ENCODE peak calls at places on chromosome 5, in five cellular contexts. X is PC-3, W is lower lobe of right lung, D is cardiac muscle cell, F is tibial artery. M is an unnamed sample.

GRCh38 chr5:142821027-142821732 is 51.0 kb downstream of the ARHGAP26 start:
- DNase-seq in X (peak), F (no peak), D (no peak), W (no peak), M (no peak)

GRCh38 chr5:71810456-71811181 is 91.5 kb downstream of the CARTPT start:
- DNase-seq in W (no peak), X (no peak), F (no peak), D (no peak), M (no peak)

GRCh38 chr5:157189223-157189622 is 8.6 kb downstream of the ITK start:
- DNase-seq in F (no peak), W (no peak), D (no peak), X (no peak), M (no peak)

GRCh38 chr5:116546033-116546742 is 28.4 kb downstream of the SEMA6A start:
- DNase-seq in X (no peak), F (no peak), D (no peak), W (no peak), M (no peak)

GRCh38 chr5:10585120-10585915 is 21.4 kb downstream of the ANKRD33B start:
- DNase-seq in X (no peak), F (peak), W (no peak), D (no peak), M (no peak)

GRCh38 chr5:168712280-168712924 is 133.2 kb upstream of the PANK3 start:
- DNase-seq in W (no peak), F (no peak), X (peak), D (peak), M (peak)

GRCh38 chr5:101675510-101675909 is 620.6 kb downstream of the SLCO4C1 start:
- DNase-seq in D (no peak), W (no peak), F (no peak), X (no peak), M (no peak)

GRCh38 chr5:69276422-69277174 is 41.9 kb downstream of the CDK7 start:
- DNase-seq in D (peak), F (no peak), X (peak), W (no peak), M (no peak)

GRCh38 chr5:156155638-156156037 is 171.3 kb upstream of the SGCD start:
- DNase-seq in D (no peak), F (no peak), W (no peak), X (no peak), M (no peak)

GRCh38 chr5:140725799-140726471 is 25.7 kb downstream of the ZMAT2 start:
- DNase-seq in D (peak), X (no peak), W (no peak), F (peak), M (peak)

GRCh38 chr5:122403965-122404364 is 91.9 kb downstream of the SNCAIP start:
- DNase-seq in F (no peak), W (no peak), D (no peak), X (no peak), M (no peak)

GRCh38 chr5:96812851-96813250 is 5.1 kb upstream of the ERAP1 start:
- DNase-seq in X (no peak), D (no peak), W (no peak), F (no peak), M (no peak)

GRCh38 chr5:105639068-105639467 is 2031.7 kb downstream of the EFNA5 start:
- DNase-seq in D (no peak), X (no peak), F (peak), W (no peak), M (peak)

GRCh38 chr5:154071799-154072781 is 33.3 kb downstream of the MFAP3 start:
- DNase-seq in W (peak), X (peak), F (peak), D (peak), M (peak)

GRCh38 chr5:141559481-141559880 is 59.3 kb downstream of the DIAPH1 start:
- DNase-seq in W (no peak), D (peak), F (no peak), X (peak), M (no peak)

GRCh38 chr5:138805096-138805495 is 51.9 kb downstream of the CTNNA1 start:
- DNase-seq in X (no peak), D (no peak), F (no peak), W (no peak), M (no peak)

GRCh38 chr5:138803935-138804334 is 50.7 kb downstream of the CTNNA1 start:
- DNase-seq in X (no peak), W (no peak), F (no peak), D (no peak), M (no peak)

GRCh38 chr5:138807182-138807581 is 54.0 kb downstream of the CTNNA1 start:
- DNase-seq in D (no peak), W (no peak), X (no peak), F (no peak), M (no peak)

DNA sequence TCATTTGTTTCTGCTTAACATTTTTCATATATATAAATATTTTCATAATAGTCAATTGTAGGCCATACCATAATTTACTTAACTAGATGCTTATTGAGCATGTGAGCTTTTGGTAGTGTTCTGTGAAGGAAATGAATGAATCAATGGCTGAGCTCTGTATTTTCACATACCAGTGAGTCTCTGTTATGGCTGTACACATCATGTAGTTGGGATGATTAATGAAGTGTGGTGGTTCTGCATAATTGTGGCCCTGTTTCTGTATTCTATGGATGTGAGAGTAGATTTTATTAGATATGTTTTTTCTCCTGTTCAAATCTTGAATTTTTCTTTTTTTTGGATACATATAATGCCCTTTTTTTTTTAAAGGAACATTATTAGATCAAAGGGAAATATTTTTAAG is 56.2 kb downstream of the CTNNA1 start:
- DNase-seq in F (no peak), W (no peak), D (no peak), X (no peak), M (no peak)
- H3K4me3 ChIP-seq in F (no peak), W (no peak), D (no peak), X (no peak), M (no peak)

DNA sequence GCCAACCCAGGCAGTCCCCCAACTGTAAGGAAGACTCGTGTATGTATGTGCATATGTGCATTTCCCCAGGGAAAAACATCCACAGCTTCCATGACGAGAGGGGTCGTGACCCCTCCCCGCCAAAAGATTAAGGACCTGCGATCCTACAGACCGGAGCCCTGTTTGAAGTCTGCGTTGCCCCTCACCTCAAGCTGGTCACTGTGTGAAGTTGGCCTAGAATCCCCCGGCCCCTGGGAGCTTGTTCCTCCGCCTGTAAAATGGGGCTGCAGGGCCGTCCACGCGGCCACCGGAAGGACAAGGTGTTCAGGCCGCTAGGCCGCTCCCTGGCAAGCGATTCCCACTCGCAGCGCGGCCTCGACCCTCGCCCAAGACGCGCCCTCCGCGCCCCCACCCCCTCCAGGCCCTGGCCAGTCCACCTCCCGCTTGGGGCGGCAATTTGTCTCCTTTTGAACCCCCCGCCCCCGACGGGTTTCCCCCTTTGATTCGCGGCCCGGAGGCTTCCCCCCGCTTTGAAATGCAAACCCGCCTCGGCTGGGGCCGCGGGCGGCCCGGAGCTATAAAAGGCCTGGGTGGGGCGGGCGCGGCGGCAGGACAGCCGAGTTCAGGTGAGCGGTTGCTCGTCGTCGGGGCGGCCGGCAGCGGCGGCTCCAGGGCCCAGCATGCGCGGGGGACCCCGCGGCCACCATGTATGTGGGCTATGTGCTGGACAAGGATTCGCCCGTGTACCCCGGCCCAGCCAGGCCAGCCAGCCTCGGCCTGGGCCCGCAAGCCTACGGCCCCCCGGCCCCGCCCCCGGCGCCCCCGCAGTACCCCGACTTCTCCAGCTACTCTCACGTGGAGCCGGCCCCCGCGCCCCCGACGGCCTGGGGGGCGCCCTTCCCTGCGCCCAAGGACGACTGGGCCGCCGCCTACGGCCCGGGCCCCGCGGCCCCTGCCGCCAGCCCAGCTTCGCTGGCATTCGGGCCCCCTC is at the start of gene CDX1:
- DNase-seq in W (no peak), D (no peak), X (no peak), F (no peak), M (no peak)
- H3K4me3 ChIP-seq in W (no peak), D (no peak), X (no peak), F (no peak), M (no peak)

GRCh38 chr5:173718469-173718868 is 102.0 kb upstream of the BOD1 start:
- DNase-seq in W (no peak), D (no peak), F (no peak), X (no peak), M (no peak)
- H3K4me3 ChIP-seq in W (no peak), D (no peak), F (no peak), X (no peak), M (no peak)

GRCh38 chr5:88829773-88830172 is 53.2 kb downstream of the MEF2C start:
- DNase-seq in D (no peak), X (no peak), F (no peak), W (no peak), M (no peak)
- H3K4me3 ChIP-seq in D (no peak), X (no peak), F (peak), W (no peak), M (peak)

GRCh38 chr5:107195996-107196395 is 474.7 kb downstream of the EFNA5 start:
- DNase-seq in W (no peak), F (no peak), D (no peak), X (no peak), M (no peak)

GRCh38 chr5:107199756-107200155 is 471.0 kb downstream of the EFNA5 start:
- DNase-seq in D (no peak), X (no peak), F (no peak), W (no peak), M (no peak)

DNA sequence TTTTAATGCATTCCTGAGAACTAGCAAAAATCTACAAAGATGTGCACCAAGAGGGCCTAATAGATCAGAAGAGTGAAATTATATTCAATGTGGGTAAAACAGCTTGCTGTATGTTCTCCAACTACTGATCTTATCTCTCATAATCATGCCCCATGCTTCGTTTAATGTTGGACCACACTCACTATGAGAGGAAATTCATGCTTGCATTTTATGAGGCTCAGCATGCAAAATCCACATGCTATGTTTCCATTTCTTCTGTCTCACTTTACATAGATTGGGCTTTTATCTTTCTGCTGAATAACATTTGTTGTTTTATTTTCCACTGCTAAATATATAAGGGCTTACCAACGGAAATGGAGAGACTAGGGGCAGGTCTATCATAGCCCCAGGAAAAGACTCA is 474.2 kb downstream of the EFNA5 start:
- DNase-seq in D (no peak), F (no peak), X (no peak), W (no peak), M (no peak)
- H3K4me3 ChIP-seq in D (no peak), F (no peak), X (no peak), W (no peak), M (no peak)

GRCh38 chr5:159504857-159505304 is 174.6 kb upstream of the IL12B start:
- DNase-seq in X (peak), F (peak), D (peak), W (peak), M (peak)
- H3K4me3 ChIP-seq in X (no peak), F (no peak), D (no peak), W (no peak), M (no peak)

GRCh38 chr5:149960272-149961185 is at the start of gene SLC26A2:
- DNase-seq in D (peak), X (peak), W (peak), F (peak), M (peak)
- H3K4me3 ChIP-seq in D (peak), X (peak), W (peak), F (peak), M (peak)

DNA sequence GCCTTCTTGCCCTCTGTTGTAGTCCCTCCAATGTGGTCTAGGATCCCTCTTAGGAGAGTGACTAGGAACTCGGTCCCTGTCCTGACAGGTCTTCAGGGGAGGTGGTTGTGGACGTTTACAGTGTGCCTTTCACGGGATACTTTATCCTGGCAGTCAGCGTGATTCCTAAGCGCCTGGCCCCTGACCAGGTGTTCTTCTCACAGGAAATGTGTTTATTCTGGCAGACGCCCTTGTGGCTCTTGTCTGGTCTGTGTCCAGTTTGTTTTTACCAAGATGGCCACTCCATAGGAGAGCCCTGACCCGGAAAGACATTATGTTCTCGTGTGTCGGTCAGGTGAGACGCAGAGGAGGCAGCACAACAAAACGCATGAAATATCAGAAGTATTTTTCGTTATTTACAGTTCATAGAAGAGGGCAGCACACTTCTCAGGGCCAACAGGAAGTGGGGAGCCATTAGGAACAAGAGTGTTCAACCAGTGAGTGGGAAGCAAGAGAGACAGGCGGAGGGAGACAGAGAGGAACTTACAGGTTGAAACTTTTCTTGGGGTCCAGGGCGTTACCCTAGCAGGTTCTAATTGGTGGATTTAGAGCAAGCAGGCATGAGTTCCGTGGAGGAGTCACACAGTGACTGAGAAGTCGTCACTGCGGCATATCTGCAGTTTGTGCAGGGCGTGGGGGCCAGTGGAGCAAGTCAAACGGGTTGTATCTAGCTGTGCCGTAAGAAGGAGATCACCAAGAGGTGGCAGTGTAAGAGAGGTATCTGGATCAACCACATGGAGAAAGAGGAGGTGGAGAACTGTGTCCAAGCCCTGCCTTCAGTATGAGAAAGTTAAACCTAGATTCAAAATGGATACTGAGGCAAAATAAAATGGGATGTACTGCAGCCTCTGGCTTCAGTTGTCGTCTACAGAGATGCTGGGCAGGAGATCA is 412.9 kb downstream of the ZSWIM6 start:
- DNase-seq in F (no peak), D (no peak), X (peak), W (no peak), M (no peak)
- H3K4me3 ChIP-seq in F (no peak), D (no peak), X (no peak), W (no peak), M (no peak)

DNA sequence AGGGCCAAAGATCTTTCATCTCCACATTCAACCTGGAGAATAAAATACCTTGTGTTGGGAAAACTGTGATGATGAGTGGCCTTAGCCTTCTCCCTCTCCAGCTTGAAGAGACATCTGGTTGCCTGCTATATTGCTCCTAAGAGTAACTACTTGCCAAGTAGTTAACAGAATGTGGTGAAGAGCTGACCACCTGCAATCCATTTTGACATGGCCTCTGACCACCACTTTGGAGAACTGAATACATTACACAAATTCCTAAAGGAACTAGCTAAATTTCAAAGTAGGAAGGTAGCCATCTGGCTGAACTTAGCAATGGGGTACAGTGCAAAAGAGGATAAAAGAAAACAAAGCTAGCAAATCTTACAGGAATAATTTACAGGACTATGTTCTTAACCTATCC is 7.2 kb downstream of the TBCA start:
- DNase-seq in X (no peak), W (no peak), D (no peak), F (no peak), M (no peak)
- H3K4me3 ChIP-seq in X (no peak), W (no peak), D (no peak), F (no peak), M (no peak)